ENCODE peak calls at places on chromosomes 13 and 19, in six cellular contexts. I, M, T, N, O and J are unnamed samples.

GRCh38 chr13:49454388-49455015 is 10.4 kb downstream of the SETDB2 start:
- DNase-seq in I (no peak), M (no peak), T (peak), N (no peak), O (no peak), J (no peak)

GRCh38 chr13:24671367-24672117 is 8.7 kb upstream of the ATP12A start:
- DNase-seq in I (no peak), M (peak), T (peak), N (no peak), O (peak), J (no peak)

GRCh38 chr13:51843529-51843928 is 1.4 kb downstream of the TMEM272 start:
- DNase-seq in I (no peak), M (no peak), T (no peak), N (no peak), O (no peak), J (no peak)

GRCh38 chr19:5149508-5149907 is 180.6 kb downstream of the KDM4B start:
- DNase-seq in I (no peak), M (no peak), T (no peak), N (no peak), O (no peak), J (no peak)

GRCh38 chr19:18304496-18305312 is 18.2 kb downstream of the LSM4 start:
- DNase-seq in I (peak), M (peak), T (peak), N (peak), O (peak), J (peak)

GRCh38 chr19:41588497-41589209 is 12.7 kb downstream of the CEACAM21 start:
- DNase-seq in I (no peak), M (peak), T (peak), N (no peak), O (peak), J (no peak)

GRCh38 chr13:75305057-75305456 is 176.9 kb downstream of the TBC1D4 start:
- DNase-seq in I (no peak), M (no peak), T (peak), N (peak), O (no peak), J (no peak)

GRCh38 chr19:38395381-38396127 is 7.1 kb downstream of the SPRED3 start:
- DNase-seq in I (no peak), M (no peak), T (no peak), N (no peak), O (no peak), J (no peak)

GRCh38 chr19:28502879-28503734 is 709.8 kb downstream of the UQCRFS1 start:
- DNase-seq in I (no peak), M (no peak), T (no peak), N (no peak), O (no peak), J (no peak)

GRCh38 chr19:50705422-50706019 is 14.1 kb downstream of the SHANK1 start:
- DNase-seq in I (no peak), M (peak), T (peak), N (no peak), O (no peak), J (peak)

GRCh38 chr19:50710612-50711011 is 9.0 kb downstream of the SHANK1 start:
- DNase-seq in I (no peak), M (no peak), T (no peak), N (no peak), O (no peak), J (no peak)

GRCh38 chr19:50706387-50706786 is 13.2 kb downstream of the SHANK1 start:
- DNase-seq in I (no peak), M (no peak), T (no peak), N (no peak), O (no peak), J (no peak)

GRCh38 chr19:50710094-50710493 is 9.5 kb downstream of the SHANK1 start:
- DNase-seq in I (no peak), M (no peak), T (no peak), N (no peak), O (no peak), J (no peak)

GRCh38 chr19:50708179-50708879 is 11.3 kb downstream of the SHANK1 start:
- DNase-seq in I (no peak), M (no peak), T (no peak), N (no peak), O (no peak), J (no peak)
- TF ChIP-seq CTCF in I (no peak), M (no peak), T (no peak), N (no peak), O (no peak), J (no peak)

GRCh38 chr13:97727991-97728390 is 225.5 kb upstream of the IPO5 start:
- DNase-seq in I (no peak), M (no peak), T (no peak), N (no peak), O (no peak), J (no peak)

GRCh38 chr13:97726664-97727235 is 226.7 kb upstream of the IPO5 start:
- DNase-seq in I (no peak), M (no peak), T (peak), N (no peak), O (peak), J (peak)

GRCh38 chr13:97723655-97724054 is 229.8 kb upstream of the IPO5 start:
- DNase-seq in I (no peak), M (no peak), T (no peak), N (no peak), O (no peak), J (no peak)

GRCh38 chr13:97720881-97721280 is 232.6 kb upstream of the IPO5 start:
- DNase-seq in I (no peak), M (no peak), T (no peak), N (no peak), O (no peak), J (no peak)

GRCh38 chr13:97724450-97724849 is 229.0 kb upstream of the IPO5 start:
- DNase-seq in I (no peak), M (no peak), T (peak), N (no peak), O (no peak), J (no peak)
- H3K4me3 ChIP-seq in I (no peak), M (no peak), T (no peak), N (no peak), O (no peak), J (no peak)

GRCh38 chr13:37138169-37138568 is 32.7 kb upstream of the CSNK1A1L start:
- DNase-seq in I (no peak), M (no peak), T (peak), N (no peak), O (no peak), J (no peak)
- TF ChIP-seq CTCF in I (no peak), M (peak), T (peak), N (no peak), O (no peak), J (peak)

DNA sequence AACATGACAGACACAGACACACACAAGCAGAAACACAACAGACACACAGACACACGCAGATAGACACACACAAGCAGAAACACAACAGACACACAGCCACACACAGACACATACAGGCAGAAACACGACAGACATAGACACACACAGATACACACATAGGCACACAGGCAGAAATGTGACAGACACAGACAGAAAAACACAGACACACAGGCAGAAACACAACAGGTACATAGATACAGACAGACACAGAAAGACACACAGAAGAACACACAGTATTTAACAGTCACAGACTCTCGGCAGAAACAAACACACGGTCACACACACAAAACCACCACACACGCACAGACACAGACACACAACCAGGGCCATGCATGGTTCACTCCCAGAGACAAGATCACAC is 905 bp downstream of the TBXA2R start:
- DNase-seq in I (no peak), M (no peak), T (no peak), N (no peak), O (no peak), J (no peak)
- H3K4me3 ChIP-seq in I (peak), M (peak), T (peak), N (peak), O (peak), J (no peak)

DNA sequence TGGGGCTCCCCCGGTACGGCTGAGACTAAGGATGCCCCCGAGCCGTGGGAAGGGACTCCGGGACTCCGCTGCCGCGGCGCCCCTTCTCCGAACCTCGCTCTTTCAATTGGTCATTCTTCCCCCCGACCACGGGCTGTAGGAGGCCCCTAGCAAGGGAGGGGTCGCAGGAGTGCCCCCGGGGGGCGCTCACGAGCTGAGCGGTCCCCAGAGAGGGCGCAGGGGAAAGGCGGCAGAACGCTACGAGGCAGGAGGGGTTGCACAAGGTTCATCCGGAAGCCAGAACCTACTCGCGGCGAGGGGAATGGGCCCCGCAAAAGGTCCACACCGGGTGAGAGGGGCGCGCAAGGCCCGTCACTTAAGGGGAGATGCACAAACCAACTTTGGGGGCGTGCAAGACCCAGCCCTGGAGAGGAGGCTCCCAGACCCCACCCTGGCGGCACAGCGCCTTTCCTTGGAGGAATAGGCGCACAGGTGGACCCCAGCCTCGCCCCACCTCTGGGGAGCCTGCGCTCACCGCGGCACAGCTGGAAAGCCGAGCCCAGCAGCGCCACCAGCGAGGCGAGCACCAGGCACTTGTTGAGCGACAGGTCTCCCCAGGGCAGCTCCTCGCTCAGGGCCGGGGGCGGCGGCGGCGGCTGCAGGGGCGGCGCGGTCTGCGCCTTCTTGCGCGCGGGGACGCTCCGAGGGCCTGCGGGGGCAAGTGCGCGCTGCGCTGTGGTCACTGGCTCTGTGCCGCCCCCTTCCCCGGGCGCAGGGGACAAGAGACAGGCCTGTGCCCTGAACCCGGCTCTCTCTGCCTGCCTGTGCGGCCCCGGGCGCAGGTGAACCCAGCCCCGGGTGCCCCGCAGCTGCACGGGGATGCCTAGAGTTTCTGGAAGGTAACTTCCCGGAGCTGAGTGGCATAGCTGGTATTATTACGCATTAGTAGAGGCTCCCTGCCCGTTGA is 2.8 kb downstream of the JSRP1 start:
- DNase-seq in I (no peak), M (no peak), T (no peak), N (no peak), O (no peak), J (no peak)
- TF ChIP-seq CTCF in I (no peak), M (peak), T (peak), N (no peak), O (no peak), J (peak)

GRCh38 chr19:29667941-29668340 is 2.7 kb downstream of the PLEKHF1 start:
- DNase-seq in I (peak), M (no peak), T (no peak), N (no peak), O (no peak), J (no peak)

GRCh38 chr19:29667390-29667783 is 2.1 kb downstream of the PLEKHF1 start:
- DNase-seq in I (peak), M (no peak), T (no peak), N (no peak), O (no peak), J (no peak)

GRCh38 chr19:29670255-29670654 is 5.0 kb downstream of the PLEKHF1 start:
- DNase-seq in I (peak), M (no peak), T (no peak), N (no peak), O (no peak), J (no peak)

GRCh38 chr19:29666634-29667389 is 1.6 kb downstream of the PLEKHF1 start:
- DNase-seq in I (peak), M (no peak), T (peak), N (peak), O (peak), J (no peak)

GRCh38 chr19:29668746-29669609 is 3.7 kb downstream of the PLEKHF1 start:
- DNase-seq in I (peak), M (no peak), T (no peak), N (no peak), O (no peak), J (no peak)
- H3K4me3 ChIP-seq in I (peak), M (no peak), T (no peak), N (no peak), O (no peak), J (no peak)

GRCh38 chr19:54179921-54180452 is 7.0 kb upstream of the TMC4 start:
- DNase-seq in I (no peak), M (no peak), T (peak), N (no peak), O (no peak), J (peak)
- TF ChIP-seq CTCF in I (no peak), M (peak), T (peak), N (no peak), O (no peak), J (peak)

DNA sequence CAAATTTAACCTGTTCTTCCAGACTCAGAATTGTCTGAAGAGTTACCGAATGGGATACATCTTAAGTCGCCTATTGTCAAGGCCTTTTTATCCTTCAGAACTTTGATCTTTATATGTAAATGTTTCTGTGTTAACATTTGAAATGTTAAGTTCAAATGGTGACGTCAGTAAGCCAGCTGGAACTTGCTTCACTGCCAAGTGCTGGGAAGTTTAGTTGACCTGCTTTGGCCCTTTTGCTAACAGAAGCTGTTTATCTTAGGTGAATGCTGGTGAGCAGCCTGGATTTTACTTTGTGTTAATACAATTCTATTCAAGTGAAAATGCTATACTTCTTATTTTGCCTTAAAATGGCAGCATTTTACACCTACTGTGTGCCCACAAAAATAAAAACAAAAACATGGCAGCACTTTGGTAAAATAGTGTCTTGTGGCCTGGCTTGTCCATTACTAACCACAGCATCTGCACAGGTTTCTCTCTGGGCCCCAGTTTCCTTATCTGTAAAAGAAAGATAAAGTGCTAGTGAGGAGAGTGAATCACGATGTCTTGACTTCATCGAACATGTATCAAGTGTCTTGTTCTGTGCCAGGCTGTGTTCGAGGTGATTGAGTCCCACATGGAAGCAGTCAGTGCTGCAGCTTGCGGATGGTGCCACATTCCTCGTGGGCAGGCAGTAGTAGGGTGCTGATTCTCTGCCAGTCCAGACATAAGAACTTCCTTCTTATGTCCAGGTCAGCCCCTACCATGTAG is 2.2 kb downstream of the NAXD start:
- DNase-seq in I (no peak), M (no peak), T (peak), N (peak), O (peak), J (peak)
- H3K4me3 ChIP-seq in I (no peak), M (peak), T (peak), N (peak), O (no peak), J (no peak)